ENCODE peak calls at places on chromosomes 7 and 10, in six cellular contexts. L, K, Q, P, T and F are unnamed samples.

GRCh38 chr10:24857001-24857695 is 95.3 kb downstream of the PRTFDC1 start:
- DNase-seq in P (no peak), K (no peak), Q (no peak), L (no peak), T (no peak), F (no peak)

GRCh38 chr10:62582804-62583208 is 208.6 kb downstream of the ZNF365 start:
- DNase-seq in L (no peak), T (no peak), P (no peak), Q (no peak), K (no peak), F (no peak)

GRCh38 chr7:114765331-114766125 is 156.4 kb upstream of the MDFIC start:
- DNase-seq in Q (no peak), K (no peak), L (no peak), T (no peak), P (no peak), F (no peak)

GRCh38 chr10:95793401-95794045 is 37.6 kb downstream of the ENTPD1 start:
- DNase-seq in L (no peak), T (peak), K (no peak), Q (no peak), P (no peak), F (no peak)

GRCh38 chr7:74023037-74023436 is 4.9 kb upstream of the ELN start:
- DNase-seq in T (no peak), P (no peak), Q (peak), K (peak), L (no peak), F (no peak)

GRCh38 chr7:144975882-144976281 is 140.0 kb upstream of the TPK1 start:
- DNase-seq in K (no peak), P (no peak), Q (no peak), T (no peak), L (no peak), F (no peak)

GRCh38 chr10:71366710-71367109 is 30.0 kb upstream of the CDH23 start:
- DNase-seq in T (no peak), K (no peak), Q (no peak), P (no peak), L (no peak), F (no peak)

GRCh38 chr7:138243430-138243829 is 167.2 kb downstream of the AKR1D1 start:
- DNase-seq in P (peak), L (no peak), T (no peak), Q (peak), K (peak), F (no peak)

GRCh38 chr7:106668853-106669539 is 8.0 kb upstream of the CCDC71L start:
- DNase-seq in L (no peak), P (no peak), Q (no peak), K (no peak), T (no peak), F (no peak)

GRCh38 chr10:103713676-103714075 is 141.7 kb downstream of the SH3PXD2A start:
- DNase-seq in K (no peak), Q (no peak), T (no peak), P (no peak), L (no peak), F (no peak)

GRCh38 chr7:28608766-28609165 is 196.4 kb downstream of the CREB5 start:
- DNase-seq in K (no peak), L (no peak), T (no peak), Q (no peak), P (no peak), F (no peak)

GRCh38 chr10:103519798-103520197 is 26.3 kb downstream of the NEURL1 start:
- DNase-seq in T (no peak), K (no peak), P (no peak), Q (no peak), L (no peak), F (no peak)

GRCh38 chr10:27893320-27894014 is 105.4 kb downstream of the ODAD2 start:
- DNase-seq in L (no peak), Q (no peak), T (no peak), K (no peak), P (no peak), F (no peak)

GRCh38 chr10:114768394-114768786 is 53.2 kb upstream of the FHIP2A start:
- DNase-seq in T (no peak), L (peak), P (no peak), Q (no peak), K (no peak), F (peak)

GRCh38 chr7:774161-775109 is 47.4 kb upstream of the PRKAR1B start:
- DNase-seq in Q (no peak), T (no peak), K (peak), L (peak), P (peak), F (peak)

GRCh38 chr10:12588091-12588850 is 238.9 kb downstream of the CAMK1D start:
- DNase-seq in P (no peak), T (no peak), Q (no peak), K (no peak), L (no peak), F (no peak)

DNA sequence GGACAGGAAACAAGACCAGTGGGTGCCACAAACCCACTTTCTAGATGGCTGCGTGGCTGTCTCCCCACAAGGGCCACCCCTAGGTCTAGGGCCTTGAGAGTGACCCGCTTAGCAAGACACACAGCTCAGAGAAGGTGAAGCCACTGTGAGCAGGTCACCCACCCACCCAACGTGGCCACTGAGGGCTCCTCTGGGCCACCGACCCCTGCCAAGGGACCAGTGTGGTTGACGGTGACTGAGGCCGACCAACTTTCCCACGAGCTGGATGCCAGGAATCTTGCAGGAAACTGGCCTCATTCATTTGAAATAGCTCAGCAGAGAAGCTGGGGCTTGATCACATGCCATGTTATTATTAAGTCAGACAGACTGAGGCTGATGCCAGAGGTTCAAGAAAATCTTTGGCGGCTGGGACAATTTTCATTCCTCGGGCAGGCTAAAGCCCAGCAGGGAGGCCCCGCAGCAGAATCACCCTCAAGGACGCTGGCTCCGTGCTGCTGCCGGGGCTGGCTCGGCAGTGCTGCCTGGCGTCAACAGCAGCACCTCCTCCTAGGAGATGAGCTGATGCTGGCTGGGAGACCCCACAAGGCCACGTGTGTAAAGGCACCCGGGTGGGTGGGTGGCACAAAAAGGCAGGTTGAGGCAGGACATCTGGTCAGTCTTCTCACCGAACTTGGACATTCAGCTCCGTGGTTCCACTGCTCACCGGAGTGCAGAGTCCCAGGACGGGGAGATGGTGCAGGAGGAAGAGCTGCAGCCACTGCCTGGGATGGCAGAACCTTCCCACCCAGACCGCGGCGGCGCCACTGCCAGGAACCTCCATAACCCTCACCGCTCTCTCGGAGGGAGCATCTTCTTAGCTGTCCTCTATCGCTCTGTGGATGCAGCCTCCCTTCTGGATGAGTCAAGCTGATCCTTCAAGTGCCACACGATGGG is 57.8 kb downstream of the ZRANB1 start:
- DNase-seq in Q (no peak), T (no peak), L (peak), K (no peak), P (no peak), F (no peak)
- TF ChIP-seq POLR2AphosphoS5 in Q (no peak), T (no peak), L (no peak), K (no peak), P (no peak), F (no peak)

GRCh38 chr7:2403014-2403717 is at the start of gene CHST12:
- DNase-seq in T (peak), L (peak), Q (peak), K (peak), P (peak), F (peak)
- TF ChIP-seq POLR2A in T (peak), L (no peak), Q (peak), K (peak), P (no peak), F (peak)

GRCh38 chr7:131067220-131067619 is 260.5 kb upstream of the MKLN1 start:
- DNase-seq in P (no peak), K (no peak), T (no peak), Q (no peak), L (no peak), F (no peak)
- TF ChIP-seq TAF1 in P (no peak), K (no peak), T (no peak), Q (no peak), L (no peak), F (no peak)

GRCh38 chr7:132160525-132161230 is 415.6 kb downstream of the PLXNA4 start:
- DNase-seq in T (no peak), K (no peak), Q (no peak), P (no peak), L (no peak), F (no peak)
- TF ChIP-seq POLR2AphosphoS5 in T (no peak), K (no peak), Q (no peak), P (no peak), L (no peak), F (no peak)

GRCh38 chr7:148987751-148988512 is 40.4 kb downstream of the PDIA4 start:
- DNase-seq in K (peak), P (no peak), L (no peak), Q (no peak), T (no peak), F (no peak)

GRCh38 chr7:148986737-148987009 is 41.6 kb downstream of the PDIA4 start:
- DNase-seq in K (peak), L (no peak), T (no peak), Q (no peak), P (no peak), F (no peak)

GRCh38 chr7:148991536-148991935 is 36.8 kb downstream of the PDIA4 start:
- DNase-seq in K (no peak), L (no peak), P (no peak), Q (no peak), T (no peak), F (no peak)

GRCh38 chr7:148983220-148984146 is 44.8 kb downstream of the PDIA4 start:
- DNase-seq in L (peak), T (peak), P (peak), K (peak), Q (peak), F (peak)

DNA sequence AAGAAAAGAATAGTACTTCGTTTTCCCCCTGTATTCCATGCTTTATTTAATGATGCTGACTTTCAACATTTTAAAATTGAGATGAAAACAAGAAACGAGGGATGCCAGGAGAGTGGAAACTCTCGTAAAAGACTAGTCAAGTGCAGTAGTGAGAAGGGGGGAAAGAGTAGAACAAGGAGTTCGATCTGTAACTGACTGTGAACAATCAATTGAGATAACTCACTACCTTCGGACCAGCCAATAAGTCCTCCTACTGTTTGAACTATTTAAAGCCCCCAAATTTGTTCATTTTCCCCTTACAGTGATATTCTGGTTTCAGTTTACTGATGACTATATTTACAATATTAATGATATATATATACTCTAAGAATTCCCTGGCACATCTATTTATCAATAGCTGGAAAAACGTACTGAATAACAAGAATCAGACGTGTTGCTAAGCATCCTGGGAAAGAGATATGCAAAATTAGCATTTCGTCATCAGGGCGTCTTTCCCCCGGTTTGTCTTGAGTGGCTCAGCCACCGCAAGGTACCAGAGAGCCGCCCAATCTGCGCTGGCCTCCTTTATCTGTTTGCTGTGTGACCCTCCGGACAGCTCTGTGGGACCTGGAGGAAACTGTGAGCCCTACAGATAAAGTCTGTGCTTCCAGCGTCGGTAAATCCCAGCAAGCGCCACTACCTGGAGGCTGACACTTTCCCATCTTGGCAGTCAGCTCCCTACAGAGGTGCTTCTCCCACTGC is 41.1 kb downstream of the PDIA4 start:
- DNase-seq in P (peak), T (peak), Q (peak), K (peak), L (peak), F (peak)
- TF ChIP-seq POLR2A in P (peak), T (peak), Q (peak), K (no peak), L (no peak), F (no peak)

DNA sequence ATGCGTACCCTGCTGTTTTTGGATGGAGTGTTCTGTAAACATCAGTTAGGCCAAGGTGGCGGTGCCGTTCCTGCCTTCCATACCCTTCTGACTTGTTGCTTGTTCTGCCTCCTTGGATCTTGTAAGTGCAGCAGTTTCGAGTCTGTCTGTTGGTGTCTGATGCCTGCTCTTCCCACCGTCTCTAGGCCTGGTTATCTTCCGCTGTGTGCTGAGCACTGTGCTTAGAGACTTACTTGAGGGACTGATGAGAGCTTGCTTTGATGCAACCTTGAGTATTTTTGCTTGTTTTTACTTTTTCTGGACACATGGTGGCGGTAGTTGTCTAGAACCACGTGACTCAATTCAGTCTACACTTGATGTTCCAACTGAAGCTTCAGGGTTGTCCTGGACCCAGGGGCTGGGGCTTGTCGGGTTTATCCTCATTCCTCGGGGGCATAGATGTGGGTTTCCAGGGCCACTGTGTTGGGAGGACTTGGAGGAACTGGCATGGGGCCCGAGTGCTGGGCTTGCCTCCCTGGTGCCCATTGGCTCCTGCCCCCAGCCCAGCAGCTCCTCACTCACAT is 14.4 kb upstream of the SPRN start:
- DNase-seq in T (peak), K (peak), Q (peak), L (peak), P (no peak), F (peak)
- TF ChIP-seq TAF1 in T (no peak), K (no peak), Q (no peak), L (no peak), P (no peak), F (no peak)

GRCh38 chr7:134602921-134603394 is 43.7 kb upstream of the BPGM start:
- DNase-seq in K (no peak), P (no peak), Q (peak), L (no peak), T (no peak), F (no peak)
- TF ChIP-seq POLR2AphosphoS5 in K (no peak), P (no peak), Q (no peak), L (no peak), T (no peak), F (no peak)

GRCh38 chr7:9657257-9657656 is 1223.8 kb downstream of the NXPH1 start:
- DNase-seq in T (no peak), P (no peak), L (no peak), Q (no peak), K (no peak), F (no peak)
- TF ChIP-seq POLR2A in T (no peak), P (no peak), L (no peak), Q (no peak), K (no peak), F (no peak)

GRCh38 chr10:29877798-29878491 is 181.4 kb downstream of the JCAD start:
- DNase-seq in P (no peak), K (no peak), T (no peak), Q (no peak), L (no peak), F (no peak)
- TF ChIP-seq TAF1 in P (no peak), K (no peak), T (no peak), Q (no peak), L (no peak), F (no peak)

DNA sequence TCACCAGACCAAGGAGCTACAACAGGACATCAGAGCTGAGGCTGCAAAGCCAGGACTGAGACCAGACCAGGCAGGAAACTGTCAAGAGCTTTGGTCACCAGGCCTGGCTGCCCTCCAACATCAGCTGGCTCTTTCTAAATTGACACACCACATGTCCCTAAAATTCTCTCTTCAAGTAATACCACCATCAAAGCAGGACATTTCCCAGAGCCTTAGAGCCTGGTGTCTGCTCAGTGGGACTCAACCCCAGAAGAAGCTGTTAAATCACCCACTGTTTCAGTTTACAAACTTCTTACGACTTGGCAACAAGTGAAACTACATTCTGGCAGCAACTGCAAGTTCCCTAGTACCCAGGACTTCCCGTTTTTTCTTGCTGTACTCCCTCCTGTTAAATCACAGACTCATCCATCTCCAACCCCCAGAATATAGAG is 3.8 kb upstream of the IL6 start:
- DNase-seq in P (no peak), K (no peak), T (no peak), L (no peak), Q (no peak), F (no peak)
- TF ChIP-seq POLR2AphosphoS5 in P (no peak), K (no peak), T (no peak), L (no peak), Q (no peak), F (no peak)